ENCODE peak calls at places on chromosomes 11 and 22, in nine cellular contexts. E is stimulated activated naive CD4-positive, alpha-beta T cell treated with Interleukin-2 at 50 U/mL for 16 hours; K is heart left ventricle; L is activated CD8-positive, alpha-beta T cell treated with anti-CD3 and anti-CD28 coated beads for 36 hours; N is stimulated activated naive B cell treated with anti-CD40 and anti-IgM and Interleukin-4, amounts not matched to agents 10 μg/mL and 1 μg/mL and 100 μg/mL, for 72 hours; P is T-helper 1 cell; Q is left ventricle myocardium inferior; H is GM04503; R is neural crest cell. D is an unnamed sample.

GRCh38 chr22:20999350-21000214 is 2.3 kb downstream of the THAP7 start:
- DNase-seq in E (no peak), K (no peak), L (no peak), N (no peak), P (no peak), Q (no peak), H (no peak), R (no peak), D (no peak)

GRCh38 chr22:25402501-25403283 is 161.8 kb upstream of the GRK3 start:
- DNase-seq in E (no peak), K (peak), L (no peak), N (no peak), P (no peak), Q (peak), H (no peak), R (no peak), D (peak)

GRCh38 chr11:44957051-44957515 is 6.4 kb upstream of the TP53I11 start:
- DNase-seq in E (no peak), K (no peak), L (no peak), N (no peak), P (no peak), Q (peak), H (no peak), R (peak), D (no peak)

GRCh38 chr11:30855383-30856006 is 269.3 kb upstream of the MPPED2 start:
- DNase-seq in E (no peak), K (no peak), L (no peak), N (no peak), P (no peak), Q (no peak), H (no peak), R (no peak), D (no peak)

GRCh38 chr11:48000432-48000831 is 20.1 kb downstream of the PTPRJ start:
- DNase-seq in E (no peak), K (no peak), L (no peak), N (no peak), P (no peak), Q (no peak), H (no peak), R (no peak), D (no peak)

GRCh38 chr11:101510608-101511007 is 73.2 kb downstream of the TRPC6 start:
- DNase-seq in E (no peak), K (no peak), L (no peak), N (no peak), P (no peak), Q (no peak), H (no peak), R (no peak), D (no peak)

GRCh38 chr22:20031732-20032406 is 11.0 kb downstream of the TANGO2 start:
- DNase-seq in E (peak), K (no peak), L (peak), N (no peak), P (no peak), Q (no peak), H (no peak), R (no peak), D (peak)

GRCh38 chr11:82872377-82873150 is 27.7 kb downstream of the PRCP start:
- DNase-seq in E (no peak), K (no peak), L (no peak), N (no peak), P (no peak), Q (no peak), H (no peak), R (no peak), D (no peak)

GRCh38 chr22:35421121-35421520 is 21.2 kb downstream of the MCM5 start:
- DNase-seq in E (no peak), K (no peak), L (no peak), N (no peak), P (no peak), Q (no peak), H (no peak), R (no peak), D (no peak)

GRCh38 chr11:62786318-62787004 is 741 bp upstream of the TMEM179B start:
- DNase-seq in E (peak), K (peak), L (peak), N (peak), P (peak), Q (peak), H (peak), R (peak), D (peak)

D was measured in mucosa of descending colon.